ENCODE peak calls at places on chromosomes 12 and 14, in eight cellular contexts. Y, A, E, W, F, R, H and C are unnamed samples.
A peak's percentile ranks its signal among the peaks of the same experiment; 100 is the strongest.

GRCh38 chr14:100415226-100415625 is 92.1 kb downstream of the SLC25A47 start:
- DNase-seq in A (no peak), H (no peak), F (no peak), W (no peak), E (no peak), R (no peak), Y (no peak), C (no peak)

GRCh38 chr12:111773801-111774551 is 7.2 kb downstream of the ALDH2 start:
- DNase-seq in A (peak; percentile 76), H (peak; percentile 41), R (peak; percentile 91), W (peak; percentile 86), F (no peak), Y (no peak), E (peak; percentile 80), C (no peak)

GRCh38 chr12:76024102-76024781 is 7.3 kb downstream of the PHLDA1 start:
- DNase-seq in H (no peak), R (peak; percentile 36), F (no peak), W (no peak), E (no peak), Y (no peak), A (no peak), C (no peak)

GRCh38 chr12:45191239-45191638 is 24.7 kb upstream of the ANO6 start:
- DNase-seq in F (no peak), H (no peak), A (no peak), E (no peak), Y (no peak), W (no peak), R (peak; percentile 23), C (no peak)

GRCh38 chr14:24885410-24885913 is 164.5 kb downstream of the STXBP6 start:
- DNase-seq in E (no peak), H (no peak), R (no peak), W (no peak), A (no peak), F (no peak), Y (no peak), C (no peak)

GRCh38 chr12:10701226-10701681 is 21.9 kb downstream of the YBX3 start:
- DNase-seq in R (no peak), A (no peak), W (no peak), Y (peak; percentile 6), E (no peak), F (no peak), H (no peak), C (no peak)

GRCh38 chr12:49527361-49528130 is 11.3 kb upstream of the KCNH3 start:
- DNase-seq in E (no peak), A (no peak), R (no peak), W (no peak), H (no peak), F (no peak), Y (no peak), C (no peak)

GRCh38 chr12:123471374-123472068 is 13.6 kb downstream of the SNRNP35 start:
- DNase-seq in W (peak; percentile 68), R (peak; percentile 77), E (no peak), H (no peak), A (peak; percentile 58), F (no peak), Y (no peak), C (no peak)

GRCh38 chr14:72560331-72560730 is 333.6 kb downstream of the DPF3 start:
- DNase-seq in A (no peak), F (no peak), E (no peak), W (no peak), Y (no peak), R (no peak), H (no peak), C (no peak)

GRCh38 chr14:49492151-49492550 is 94.0 kb downstream of the RPS29 start:
- DNase-seq in F (no peak), R (no peak), H (no peak), Y (no peak), A (no peak), W (no peak), E (no peak), C (no peak)

GRCh38 chr12:64840129-64840528 is 15.7 kb downstream of the TBC1D30 start:
- DNase-seq in R (no peak), F (no peak), H (no peak), E (no peak), A (peak; percentile 23), Y (no peak), W (no peak), C (no peak)

GRCh38 chr14:103534576-103535061 is 5.6 kb downstream of the TRMT61A start:
- DNase-seq in R (no peak), E (no peak), H (no peak), Y (no peak), W (no peak), F (no peak), A (no peak), C (no peak)

GRCh38 chr12:109738209-109738608 is 24.6 kb downstream of the FAM222A start:
- DNase-seq in H (no peak), A (no peak), R (no peak), F (no peak), Y (no peak), E (peak; percentile 44), W (peak; percentile 2), C (peak; percentile 46)

GRCh38 chr14:96584907-96585671 is 82.9 kb downstream of the PAPOLA start:
- DNase-seq in A (no peak), W (no peak), E (no peak), Y (no peak), F (no peak), R (no peak), H (no peak), C (peak; percentile 24)

GRCh38 chr14:99875421-99875820 is 82.2 kb downstream of the EML1 start:
- DNase-seq in A (no peak), H (no peak), R (peak; percentile 11), F (no peak), W (no peak), Y (no peak), E (no peak), C (no peak)

GRCh38 chr14:72781476-72782181 is 112.3 kb downstream of the DPF3 start:
- DNase-seq in Y (no peak), R (peak; percentile 53), F (no peak), W (no peak), H (no peak), E (no peak), A (peak; percentile 24), C (no peak)

GRCh38 chr12:53004178-53004577 is 2.1 kb upstream of the EIF4B start:
- DNase-seq in Y (no peak), W (no peak), H (no peak), R (peak; percentile 31), A (no peak), F (no peak), E (no peak), C (no peak)

GRCh38 chr12:109820921-109821381 is 12.2 kb downstream of the TRPV4 start:
- DNase-seq in Y (no peak), H (no peak), A (no peak), R (no peak), W (no peak), F (peak; percentile 85), E (no peak), C (no peak)

GRCh38 chr12:109735051-109735521 is 21.5 kb downstream of the FAM222A start:
- DNase-seq in F (no peak), H (no peak), E (peak; percentile 37), R (no peak), A (no peak), W (peak; percentile 23), Y (no peak), C (peak; percentile 41)

GRCh38 chr12:48000878-48001321 is 3.4 kb downstream of the COL2A1 start:
- DNase-seq in Y (no peak), W (no peak), E (peak; percentile 51), F (peak; percentile 12), R (peak; percentile 62), A (peak; percentile 75), H (peak; percentile 17), C (peak; percentile 56)

GRCh38 chr14:90491221-90491867 is 94.5 kb downstream of the CALM1 start:
- DNase-seq in A (peak; percentile 51), W (peak; percentile 83), Y (no peak), H (no peak), R (peak; percentile 96), F (no peak), E (no peak), C (peak; percentile 70)

GRCh38 chr12:45290218-45290609 is 74.3 kb downstream of the ANO6 start:
- DNase-seq in R (peak; percentile 80), Y (no peak), E (no peak), W (no peak), H (peak; percentile 15), F (no peak), A (no peak), C (no peak)

GRCh38 chr12:124470139-124470538 is 97.3 kb downstream of the NCOR2 start:
- DNase-seq in A (no peak), F (no peak), H (no peak), Y (no peak), R (no peak), W (no peak), E (no peak), C (no peak)

GRCh38 chr12:106220561-106220960 is 27.3 kb downstream of the CKAP4 start:
- DNase-seq in E (no peak), Y (no peak), R (no peak), W (no peak), F (no peak), H (no peak), A (no peak), C (no peak)

GRCh38 chr14:100375273-100375962 is 52.3 kb downstream of the SLC25A47 start:
- DNase-seq in W (peak; percentile 83), H (no peak), A (peak; percentile 79), F (peak; percentile 11), E (peak; percentile 61), R (peak; percentile 98), Y (peak; percentile 13), C (peak; percentile 86)